ENCODE peak calls at places on chromosome 19, in five cellular contexts. P, X, U, J and Q are unnamed samples.

GRCh38 chr19:54312436-54313362 is at the start of gene LILRA5:
- DNase-seq in P (no peak), X (peak; percentile 19), U (no peak), J (no peak), Q (no peak)

GRCh38 chr19:29006057-29006735 is 206.8 kb downstream of the UQCRFS1 start:
- DNase-seq in P (no peak), X (no peak), U (no peak), J (no peak), Q (no peak)

GRCh38 chr19:7792286-7792685 is 29.2 kb downstream of the CLEC4M start:
- DNase-seq in P (no peak), X (no peak), U (no peak), J (no peak), Q (no peak)

GRCh38 chr19:3129112-3129511 is 6.7 kb upstream of the GNA15 start:
- DNase-seq in P (peak; percentile 32), X (no peak), U (no peak), J (peak; percentile 45), Q (no peak)

GRCh38 chr19:57786906-57787305 is 17.4 kb downstream of the ZNF586 start:
- DNase-seq in P (no peak), X (no peak), U (no peak), J (no peak), Q (no peak)

GRCh38 chr19:49331616-49332055 is 3.6 kb upstream of the CD37 start:
- DNase-seq in P (peak; percentile 66), X (no peak), U (peak; percentile 81), J (peak; percentile 56), Q (no peak)

GRCh38 chr19:3805859-3806258 is 19.7 kb upstream of the MATK start:
- DNase-seq in P (no peak), X (no peak), U (no peak), J (no peak), Q (no peak)

GRCh38 chr19:41897820-41898219 is 14.8 kb downstream of the ARHGEF1 start:
- DNase-seq in P (no peak), X (no peak), U (no peak), J (no peak), Q (no peak)

GRCh38 chr19:3366761-3367571 is 583 bp downstream of the NFIC start:
- DNase-seq in P (no peak), X (peak; percentile 58), U (no peak), J (no peak), Q (peak; percentile 72)

GRCh38 chr19:15378529-15379082 is 981 bp downstream of the AKAP8 start:
- DNase-seq in P (peak; percentile 55), X (no peak), U (no peak), J (peak; percentile 42), Q (no peak)

GRCh38 chr19:49017666-49018351 is 918 bp upstream of the LHB start:
- DNase-seq in P (peak; percentile 71), X (peak; percentile 15), U (no peak), J (peak; percentile 65), Q (no peak)

GRCh38 chr19:15107056-15108010 is at the start of gene SYDE1:
- DNase-seq in P (no peak), X (peak; percentile 68), U (no peak), J (peak; percentile 64), Q (peak; percentile 59)

GRCh38 chr19:8567522-8568172 is 9.6 kb downstream of the MYO1F start:
- DNase-seq in P (no peak), X (peak; percentile 27), U (no peak), J (no peak), Q (no peak)

GRCh38 chr19:50510700-50511068 is 307 bp downstream of the JOSD2 start:
- DNase-seq in P (no peak), X (no peak), U (no peak), J (peak; percentile 12), Q (no peak)

GRCh38 chr19:16381756-16382401 is 57.3 kb downstream of the KLF2 start:
- DNase-seq in P (no peak), X (peak; percentile 93), U (no peak), J (no peak), Q (peak; percentile 86)

GRCh38 chr19:36152061-36152885 is at the start of gene COX7A1:
- DNase-seq in P (no peak), X (peak; percentile 87), U (no peak), J (no peak), Q (peak; percentile 71)

GRCh38 chr19:42284641-42285341 is 15.7 kb downstream of the CIC start:
- DNase-seq in P (peak; percentile 37), X (peak; percentile 27), U (no peak), J (no peak), Q (peak; percentile 54)

GRCh38 chr19:15251749-15252397 is 19.6 kb upstream of the EPHX3 start:
- DNase-seq in P (no peak), X (peak; percentile 86), U (no peak), J (peak; percentile 23), Q (peak; percentile 93)

GRCh38 chr19:29497241-29497640 is 28.6 kb upstream of the VSTM2B start:
- DNase-seq in P (no peak), X (no peak), U (no peak), J (no peak), Q (no peak)

GRCh38 chr19:31055454-31055853 is 293.8 kb downstream of the TSHZ3 start:
- DNase-seq in P (no peak), X (no peak), U (no peak), J (no peak), Q (no peak)

GRCh38 chr19:27714857-27715256 is 1498.1 kb downstream of the UQCRFS1 start:
- DNase-seq in P (no peak), X (no peak), U (no peak), J (no peak), Q (no peak)

GRCh38 chr19:49339364-49340068 is 4.3 kb downstream of the CD37 start:
- DNase-seq in P (no peak), X (peak; percentile 91), U (no peak), J (no peak), Q (peak; percentile 89)

GRCh38 chr19:17294051-17294891 is 9.0 kb downstream of the ABHD8 start:
- DNase-seq in P (no peak), X (no peak), U (no peak), J (no peak), Q (no peak)

GRCh38 chr19:42250666-42251531 is 4.0 kb downstream of the ERF start:
- DNase-seq in P (no peak), X (no peak), U (no peak), J (no peak), Q (peak; percentile 47)

GRCh38 chr19:2607712-2608601 is 94.5 kb downstream of the GNG7 start:
- DNase-seq in P (peak; percentile 68), X (no peak), U (peak; percentile 94), J (no peak), Q (no peak)

GRCh38 chr19:8609210-8610040 is 1.1 kb downstream of the ADAMTS10 start:
- DNase-seq in P (peak; percentile 24), X (peak; percentile 56), U (no peak), J (no peak), Q (peak; percentile 50)

GRCh38 chr19:4316940-4317339 is 12.5 kb downstream of the FSD1 start:
- DNase-seq in P (no peak), X (no peak), U (no peak), J (no peak), Q (no peak)

DNA sequence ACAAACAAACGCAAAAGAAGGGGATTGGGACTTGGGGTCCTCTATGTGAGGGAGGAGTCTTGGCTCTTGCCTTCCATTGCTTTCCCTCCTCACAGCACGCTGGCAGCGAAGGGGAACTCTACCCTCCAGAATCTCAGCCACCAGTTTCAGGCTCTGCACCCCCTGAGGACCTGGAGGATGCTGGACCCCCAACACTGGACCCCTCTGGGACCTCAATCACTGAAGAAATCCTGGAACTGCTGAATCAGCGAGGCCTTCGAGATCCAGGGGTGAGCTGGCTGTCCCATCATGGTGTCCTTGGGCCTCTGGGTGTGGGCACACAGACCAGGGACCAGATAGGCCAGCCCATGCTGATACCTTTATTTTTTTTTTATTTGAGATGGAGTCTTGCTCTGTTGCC is 9.6 kb downstream of the PLEKHG2 start:
- DNase-seq in P (no peak), X (no peak), U (no peak), J (no peak), Q (no peak)
- H3K36me3 ChIP-seq in P (peaks cover 57% of the 10 kb centered on the region), X (no peaks in the 10 kb centered on the region), U (peaks cover 11% of the 10 kb centered on the region), J (peaks cover 41% of the 10 kb centered on the region), Q (no peaks in the 10 kb centered on the region)

DNA sequence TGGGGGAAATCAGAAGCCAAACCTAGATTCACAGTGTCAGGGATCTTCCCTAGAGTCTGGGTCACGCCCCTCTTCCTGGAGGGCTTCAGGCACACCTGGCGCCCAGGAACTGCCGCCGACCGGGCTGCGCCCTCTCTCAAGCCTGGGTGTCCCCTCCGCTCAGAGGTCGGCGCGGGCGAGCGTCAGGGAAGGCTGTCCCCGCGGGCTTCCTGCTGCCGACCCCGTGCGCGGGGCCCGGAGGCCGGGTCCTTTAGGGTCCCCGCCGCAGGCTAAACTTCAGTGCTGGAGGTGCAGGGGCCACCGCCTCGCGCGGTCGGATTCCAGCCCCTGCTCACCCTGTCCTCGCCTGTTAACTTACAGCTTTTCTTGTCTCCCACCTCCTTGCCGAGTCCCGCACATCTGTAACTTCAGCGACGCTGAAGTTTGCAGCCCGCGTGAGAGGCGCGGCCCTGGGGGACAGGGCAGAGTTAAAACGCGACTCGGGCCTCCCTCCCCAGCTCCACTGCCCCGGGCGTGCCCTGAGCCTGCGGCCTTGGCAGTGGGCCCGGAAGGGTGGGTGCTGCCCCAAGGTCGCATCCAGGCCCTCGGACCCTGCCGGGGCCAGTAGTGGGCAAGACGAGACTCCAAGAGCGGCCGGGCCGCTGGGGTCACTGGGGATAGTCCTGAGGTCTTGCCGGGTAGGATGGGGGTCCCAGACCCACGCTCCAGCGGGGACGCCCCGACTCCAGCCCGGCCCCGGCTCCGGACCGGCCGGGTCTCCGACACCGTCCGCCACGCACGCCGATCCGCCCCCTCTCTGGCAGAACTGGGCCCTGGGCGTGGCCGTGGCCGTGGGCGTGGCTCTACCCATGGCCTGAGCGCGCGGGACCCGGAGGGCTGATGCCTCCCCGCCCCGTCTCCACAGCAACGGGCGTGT is 95.6 kb upstream of the ZNF98 start:
- DNase-seq in P (no peak), X (no peak), U (no peak), J (no peak), Q (no peak)
- H3K4me3 ChIP-seq in P (no peak overlapping the region), X (no peak overlapping the region), U (no peak overlapping the region), J (no peak overlapping the region), Q (no peak overlapping the region)

DNA sequence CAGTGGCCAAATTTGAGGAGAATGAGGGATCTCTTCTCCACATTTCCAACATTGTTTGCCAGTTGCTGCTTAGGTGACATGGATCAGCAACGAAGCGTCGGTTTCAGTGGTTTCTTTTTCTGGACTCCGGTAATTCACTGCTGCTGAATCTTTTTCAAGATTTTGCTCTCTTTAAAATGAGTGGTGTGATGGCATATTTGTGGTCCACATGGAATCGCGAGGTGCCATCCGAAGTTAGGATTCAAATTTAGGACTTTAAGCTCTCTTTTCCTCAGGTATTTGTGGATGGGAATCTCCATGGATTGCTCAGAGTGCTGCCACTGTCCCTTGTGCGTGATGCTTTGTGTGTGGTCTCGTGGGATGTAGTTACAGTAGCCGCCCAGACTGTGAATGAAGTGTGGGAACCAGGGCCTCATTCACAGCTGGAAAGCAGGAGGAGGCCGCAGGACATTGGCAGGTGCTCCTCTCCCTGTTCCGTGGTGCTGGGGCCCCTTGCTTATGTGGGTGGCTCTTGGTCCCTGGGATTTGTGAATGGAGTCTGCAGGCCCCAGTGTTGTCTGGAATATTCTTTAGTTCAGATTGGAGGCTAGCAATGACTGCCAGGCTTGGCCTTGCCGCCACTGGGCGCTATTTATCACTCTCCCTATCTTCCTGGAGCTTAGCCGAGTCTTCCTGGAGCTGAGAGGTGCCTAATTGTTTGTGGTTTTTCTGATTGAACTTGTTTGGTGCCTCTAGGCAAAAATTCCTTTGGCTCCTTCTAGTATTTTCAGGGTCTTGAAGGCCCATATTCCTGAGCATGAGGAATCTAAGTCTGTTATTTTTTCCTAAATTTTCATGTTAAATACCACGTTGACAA is 1.5 kb downstream of the ILF3 start:
- DNase-seq in P (no peak), X (no peak), U (no peak), J (peak; percentile 33), Q (no peak)
- H3K36me3 ChIP-seq in P (peaks cover 21% of the 10 kb centered on the region), X (no peaks in the 10 kb centered on the region), U (no peaks in the 10 kb centered on the region), J (peaks cover 51% of the 10 kb centered on the region), Q (no peaks in the 10 kb centered on the region)

GRCh38 chr19:1360126-1360817 is 23.4 kb upstream of the NDUFS7 start:
- DNase-seq in P (no peak), X (no peak), U (no peak), J (no peak), Q (no peak)
- H3K4me3 ChIP-seq in P (no peak overlapping the region), X (no peak overlapping the region), U (no peak overlapping the region), J (peak overlapping the region; percentile 14), Q (no peak overlapping the region)